ENCODE peak calls at places on chromosome 11, in eight cellular contexts. One of them, this sample, is unnamed.

GRCh38 chr11:100716848-100717247 is 29.8 kb downstream of the ARHGAP42 start:
- DNase-seq in NB4: no peak
- DNase-seq in right lobe of liver: no peak
- DNase-seq in transverse colon: no peak
- DNase-seq in neural progenitor cell: no peak
- DNase-seq in neuronal stem cell: no peak
- DNase-seq in tibial artery: no peak
- DNase-seq in epithelial cell of esophagus: no peak
- DNase-seq in this sample: no peak

GRCh38 chr11:64366751-64367150 is 7.8 kb downstream of the RPS6KA4 start:
- DNase-seq in tibial artery: no peak
- DNase-seq in NB4: no peak
- DNase-seq in transverse colon: no peak
- DNase-seq in right lobe of liver: no peak
- DNase-seq in neural progenitor cell: no peak
- DNase-seq in epithelial cell of esophagus: peak
- DNase-seq in neuronal stem cell: no peak
- DNase-seq in this sample: no peak

GRCh38 chr11:124837491-124837856 is 27.8 kb upstream of the ROBO3 start:
- DNase-seq in NB4: peak
- DNase-seq in neuronal stem cell: no peak
- DNase-seq in epithelial cell of esophagus: peak
- DNase-seq in neural progenitor cell: peak
- DNase-seq in right lobe of liver: no peak
- DNase-seq in tibial artery: no peak
- DNase-seq in transverse colon: no peak
- DNase-seq in this sample: no peak

GRCh38 chr11:78080818-78081495 is 1.3 kb upstream of the NDUFC2 start:
- DNase-seq in NB4: peak
- DNase-seq in transverse colon: no peak
- DNase-seq in right lobe of liver: no peak
- DNase-seq in neural progenitor cell: no peak
- DNase-seq in epithelial cell of esophagus: no peak
- DNase-seq in tibial artery: no peak
- DNase-seq in neuronal stem cell: no peak
- DNase-seq in this sample: no peak

GRCh38 chr11:34302046-34302921 is 55.5 kb downstream of the ABTB2 start:
- DNase-seq in NB4: peak
- DNase-seq in neuronal stem cell: no peak
- DNase-seq in neural progenitor cell: no peak
- DNase-seq in right lobe of liver: no peak
- DNase-seq in epithelial cell of esophagus: peak
- DNase-seq in tibial artery: no peak
- DNase-seq in transverse colon: no peak
- DNase-seq in this sample: no peak

GRCh38 chr11:43942651-43943356 is 367 bp downstream of the C11orf96 start:
- DNase-seq in neural progenitor cell: peak
- DNase-seq in transverse colon: no peak
- DNase-seq in epithelial cell of esophagus: peak
- DNase-seq in NB4: peak
- DNase-seq in right lobe of liver: no peak
- DNase-seq in neuronal stem cell: no peak
- DNase-seq in tibial artery: no peak
- DNase-seq in this sample: no peak

GRCh38 chr11:103610435-103610834 is 426.0 kb upstream of the DDI1 start:
- DNase-seq in transverse colon: no peak
- DNase-seq in tibial artery: no peak
- DNase-seq in neuronal stem cell: no peak
- DNase-seq in right lobe of liver: no peak
- DNase-seq in epithelial cell of esophagus: no peak
- DNase-seq in neural progenitor cell: no peak
- DNase-seq in NB4: no peak
- DNase-seq in this sample: no peak

GRCh38 chr11:47923667-47924066 is 56.7 kb upstream of the PTPRJ start:
- DNase-seq in tibial artery: peak
- DNase-seq in NB4: no peak
- DNase-seq in right lobe of liver: no peak
- DNase-seq in neural progenitor cell: no peak
- DNase-seq in transverse colon: no peak
- DNase-seq in neuronal stem cell: no peak
- DNase-seq in epithelial cell of esophagus: no peak
- DNase-seq in this sample: no peak

GRCh38 chr11:56783448-56784041 is 35.0 kb upstream of the OR9G4 start:
- DNase-seq in right lobe of liver: no peak
- DNase-seq in transverse colon: no peak
- DNase-seq in tibial artery: no peak
- DNase-seq in epithelial cell of esophagus: peak
- DNase-seq in neuronal stem cell: peak
- DNase-seq in NB4: peak
- DNase-seq in neural progenitor cell: peak
- DNase-seq in this sample: no peak

GRCh38 chr11:12692238-12693074 is 18.2 kb downstream of the TEAD1 start:
- DNase-seq in neural progenitor cell: peak
- DNase-seq in neuronal stem cell: no peak
- DNase-seq in right lobe of liver: peak
- DNase-seq in epithelial cell of esophagus: peak
- DNase-seq in NB4: no peak
- DNase-seq in transverse colon: peak
- DNase-seq in tibial artery: peak
- DNase-seq in this sample: peak
- H3K4me3 ChIP-seq in neural progenitor cell: no peak
- H3K4me3 ChIP-seq in neuronal stem cell: peak
- H3K4me3 ChIP-seq in right lobe of liver: peak
- H3K4me3 ChIP-seq in epithelial cell of esophagus: no peak
- H3K4me3 ChIP-seq in NB4: no peak
- H3K4me3 ChIP-seq in transverse colon: no peak
- H3K4me3 ChIP-seq in tibial artery: peak
- H3K4me3 ChIP-seq in this sample: no peak

DNA sequence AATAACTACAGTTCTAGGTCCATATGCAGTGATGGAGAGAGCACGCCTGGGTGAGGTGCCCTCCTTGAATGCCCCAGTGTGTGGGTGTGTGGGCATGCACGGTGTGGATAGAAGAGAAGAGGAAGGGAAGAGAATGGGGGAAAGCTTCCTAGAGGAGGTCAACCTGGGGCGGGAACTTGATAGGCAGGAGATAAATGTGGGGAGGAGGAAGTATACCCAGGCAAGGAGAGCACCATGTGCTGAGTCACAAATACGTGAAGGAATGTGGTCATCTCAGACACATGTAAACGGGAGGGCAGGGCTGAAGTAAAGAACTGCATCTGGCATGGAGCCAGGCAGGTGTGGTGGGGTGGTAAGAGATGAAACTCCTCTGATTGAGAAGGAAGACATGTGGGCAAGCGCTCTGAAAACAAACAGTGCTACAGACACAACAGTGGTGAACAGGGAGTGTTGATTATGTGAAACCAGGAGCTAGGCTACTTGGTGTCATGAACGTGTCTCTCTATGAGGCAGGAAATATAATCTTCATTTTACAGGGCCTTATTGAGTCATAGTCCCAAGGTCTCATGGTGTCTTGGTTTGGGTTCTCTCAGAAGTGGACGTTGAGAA is 61.5 kb upstream of the EED start:
- DNase-seq in transverse colon: peak
- DNase-seq in right lobe of liver: peak
- DNase-seq in NB4: peak
- DNase-seq in neural progenitor cell: no peak
- DNase-seq in neuronal stem cell: no peak
- DNase-seq in tibial artery: no peak
- DNase-seq in epithelial cell of esophagus: peak
- DNase-seq in this sample: no peak
- H3K4me3 ChIP-seq in transverse colon: no peak
- H3K4me3 ChIP-seq in right lobe of liver: no peak
- H3K4me3 ChIP-seq in NB4: no peak
- H3K4me3 ChIP-seq in neural progenitor cell: no peak
- H3K4me3 ChIP-seq in neuronal stem cell: no peak
- H3K4me3 ChIP-seq in tibial artery: no peak
- H3K4me3 ChIP-seq in epithelial cell of esophagus: no peak
- H3K4me3 ChIP-seq in this sample: no peak

GRCh38 chr11:118838905-118839553 is 44.7 kb upstream of the CXCR5 start:
- DNase-seq in epithelial cell of esophagus: no peak
- DNase-seq in neural progenitor cell: no peak
- DNase-seq in right lobe of liver: no peak
- DNase-seq in transverse colon: no peak
- DNase-seq in tibial artery: no peak
- DNase-seq in neuronal stem cell: no peak
- DNase-seq in NB4: peak
- DNase-seq in this sample: no peak

GRCh38 chr11:118834428-118835028 is 43.6 kb upstream of the DDX6 start:
- DNase-seq in tibial artery: no peak
- DNase-seq in neuronal stem cell: no peak
- DNase-seq in right lobe of liver: no peak
- DNase-seq in transverse colon: no peak
- DNase-seq in epithelial cell of esophagus: no peak
- DNase-seq in neural progenitor cell: no peak
- DNase-seq in NB4: peak
- DNase-seq in this sample: no peak
- H3K4me3 ChIP-seq in tibial artery: no peak
- H3K4me3 ChIP-seq in neuronal stem cell: no peak
- H3K4me3 ChIP-seq in right lobe of liver: peak
- H3K4me3 ChIP-seq in transverse colon: no peak
- H3K4me3 ChIP-seq in epithelial cell of esophagus: no peak
- H3K4me3 ChIP-seq in neural progenitor cell: no peak
- H3K4me3 ChIP-seq in NB4: no peak
- H3K4me3 ChIP-seq in this sample: no peak

DNA sequence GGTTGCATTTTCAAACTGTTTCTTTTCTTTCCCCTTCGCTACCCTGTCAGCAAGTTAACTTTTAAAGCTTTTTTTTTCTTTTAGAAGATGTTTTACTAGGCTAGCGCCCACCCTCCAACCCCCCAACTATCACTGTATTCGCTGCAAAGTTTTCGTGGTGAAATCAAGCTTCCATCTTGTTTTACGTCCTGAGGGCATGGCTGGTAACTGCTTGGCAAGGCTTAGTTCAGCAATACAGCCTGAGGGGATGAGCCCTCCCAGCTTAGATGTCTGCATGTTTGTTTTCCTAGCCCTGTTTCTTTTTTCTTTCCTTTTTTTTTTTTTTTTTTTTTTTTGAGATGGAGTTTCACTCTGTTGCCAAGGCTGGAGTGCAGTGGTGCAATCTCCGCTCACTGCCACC is 1359.2 kb downstream of the LRRC4C start:
- DNase-seq in neural progenitor cell: no peak
- DNase-seq in neuronal stem cell: no peak
- DNase-seq in epithelial cell of esophagus: no peak
- DNase-seq in tibial artery: no peak
- DNase-seq in NB4: no peak
- DNase-seq in transverse colon: no peak
- DNase-seq in right lobe of liver: no peak
- DNase-seq in this sample: no peak
- H3K4me3 ChIP-seq in neural progenitor cell: no peak
- H3K4me3 ChIP-seq in neuronal stem cell: no peak
- H3K4me3 ChIP-seq in epithelial cell of esophagus: no peak
- H3K4me3 ChIP-seq in tibial artery: no peak
- H3K4me3 ChIP-seq in NB4: no peak
- H3K4me3 ChIP-seq in transverse colon: no peak
- H3K4me3 ChIP-seq in right lobe of liver: no peak
- H3K4me3 ChIP-seq in this sample: no peak

DNA sequence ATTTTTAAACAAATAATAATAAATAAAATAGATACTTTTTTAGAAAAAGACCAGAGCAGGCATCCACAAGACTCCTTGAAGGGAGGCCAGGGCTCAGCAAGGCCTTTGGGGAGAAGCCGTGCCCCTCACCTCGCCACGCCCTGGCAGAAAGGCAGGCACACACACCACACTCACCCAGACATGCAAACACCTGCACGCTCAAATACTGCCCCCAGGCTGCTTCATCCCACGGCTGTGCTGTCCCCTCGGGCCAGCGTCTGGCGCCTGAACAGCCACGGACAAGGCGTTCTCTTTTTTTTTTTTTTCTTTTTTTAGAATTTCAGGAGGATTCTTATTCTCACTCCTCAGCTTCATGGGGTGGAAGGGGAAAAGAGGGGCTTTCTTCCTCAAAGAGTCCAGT is 1.5 kb downstream of the FADS3 start:
- DNase-seq in right lobe of liver: no peak
- DNase-seq in neural progenitor cell: no peak
- DNase-seq in neuronal stem cell: no peak
- DNase-seq in tibial artery: no peak
- DNase-seq in epithelial cell of esophagus: no peak
- DNase-seq in NB4: no peak
- DNase-seq in transverse colon: no peak
- DNase-seq in this sample: no peak
- H3K4me3 ChIP-seq in right lobe of liver: no peak
- H3K4me3 ChIP-seq in neural progenitor cell: peak
- H3K4me3 ChIP-seq in neuronal stem cell: no peak
- H3K4me3 ChIP-seq in tibial artery: peak
- H3K4me3 ChIP-seq in epithelial cell of esophagus: no peak
- H3K4me3 ChIP-seq in NB4: no peak
- H3K4me3 ChIP-seq in transverse colon: no peak
- H3K4me3 ChIP-seq in this sample: peak

DNA sequence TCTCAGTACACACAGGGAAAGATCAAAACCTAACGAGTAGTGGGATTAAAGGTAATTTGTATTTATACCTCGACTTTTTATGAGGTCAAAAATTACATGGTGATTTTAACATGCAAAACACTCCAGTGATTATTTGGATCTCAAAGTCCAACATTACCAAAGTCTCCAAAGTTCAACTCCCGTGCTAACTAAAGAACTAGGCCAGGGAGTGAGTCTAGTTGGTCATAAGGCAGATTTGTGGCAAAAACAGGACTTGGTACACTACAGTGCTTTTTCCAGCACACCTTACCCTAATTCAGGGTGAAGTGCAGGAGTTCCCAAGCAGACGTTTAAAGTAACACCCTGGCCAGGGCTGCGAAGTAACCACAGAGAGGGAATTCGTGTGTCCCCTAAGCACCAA is 1.1 kb downstream of the PUS3 start:
- DNase-seq in neuronal stem cell: no peak
- DNase-seq in NB4: peak
- DNase-seq in epithelial cell of esophagus: no peak
- DNase-seq in neural progenitor cell: no peak
- DNase-seq in right lobe of liver: no peak
- DNase-seq in transverse colon: no peak
- DNase-seq in tibial artery: no peak
- DNase-seq in this sample: no peak
- H3K4me3 ChIP-seq in neuronal stem cell: peak
- H3K4me3 ChIP-seq in NB4: peak
- H3K4me3 ChIP-seq in epithelial cell of esophagus: peak
- H3K4me3 ChIP-seq in neural progenitor cell: peak
- H3K4me3 ChIP-seq in right lobe of liver: peak
- H3K4me3 ChIP-seq in transverse colon: no peak
- H3K4me3 ChIP-seq in tibial artery: peak
- H3K4me3 ChIP-seq in this sample: no peak

DNA sequence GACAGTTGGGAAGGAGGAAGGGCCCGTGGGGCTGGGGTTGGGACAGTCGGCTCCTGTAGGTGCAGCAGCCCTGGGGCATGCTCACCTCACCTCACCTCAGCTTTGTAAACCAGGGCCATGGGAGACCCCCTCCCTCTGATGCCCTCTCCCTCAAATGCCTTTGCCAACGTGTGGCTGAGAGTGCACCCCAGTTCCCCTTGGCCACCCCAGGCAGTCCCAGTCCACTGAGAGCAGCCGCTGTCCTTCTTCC is 4.2 kb upstream of the NEAT1 start:
- DNase-seq in neuronal stem cell: no peak
- DNase-seq in transverse colon: no peak
- DNase-seq in NB4: no peak
- DNase-seq in tibial artery: no peak
- DNase-seq in epithelial cell of esophagus: peak
- DNase-seq in neural progenitor cell: no peak
- DNase-seq in right lobe of liver: no peak
- DNase-seq in this sample: no peak
- H3K4me3 ChIP-seq in neuronal stem cell: peak
- H3K4me3 ChIP-seq in transverse colon: no peak
- H3K4me3 ChIP-seq in NB4: peak
- H3K4me3 ChIP-seq in tibial artery: peak
- H3K4me3 ChIP-seq in epithelial cell of esophagus: peak
- H3K4me3 ChIP-seq in neural progenitor cell: no peak
- H3K4me3 ChIP-seq in right lobe of liver: no peak
- H3K4me3 ChIP-seq in this sample: no peak